ENCODE peak calls at places on chromosomes 1 and 21, in seven cellular contexts. W is GM23338, P is aorta, Q is tibial artery, A is NCI-H524, H is nephron progenitor cell, E is kidney glomerular epithelial cell. M is an unnamed sample.

GRCh38 chr1:163472267-163472666 is 150.5 kb downstream of the NUF2 start:
- DNase-seq in W (no peak), P (no peak), Q (no peak), A (peak), H (no peak), E (peak), M (no peak)

GRCh38 chr1:2308844-2309243 is 80.7 kb downstream of the SKI start:
- DNase-seq in W (no peak), P (no peak), Q (no peak), A (no peak), H (no peak), E (no peak), M (no peak)

GRCh38 chr1:214419650-214420049 is 131.8 kb downstream of the PTPN14 start:
- DNase-seq in W (peak), P (no peak), Q (no peak), A (no peak), H (no peak), E (no peak), M (no peak)

GRCh38 chr1:48750089-48750488 is 26.6 kb downstream of the BEND5 start:
- DNase-seq in W (no peak), P (no peak), Q (no peak), A (no peak), H (no peak), E (no peak), M (no peak)

GRCh38 chr1:68167211-68167610 is 65.1 kb downstream of the WLS start:
- DNase-seq in W (no peak), P (no peak), Q (no peak), A (no peak), H (no peak), E (no peak), M (no peak)

GRCh38 chr21:34574581-34574980 is 40.3 kb downstream of the RCAN1 start:
- DNase-seq in W (no peak), P (no peak), Q (no peak), A (peak), H (no peak), E (no peak), M (no peak)

GRCh38 chr1:41018039-41018438 is 3.5 kb downstream of the SLFNL1 start:
- DNase-seq in W (no peak), P (no peak), Q (no peak), A (no peak), H (no peak), E (no peak), M (no peak)

GRCh38 chr1:59595774-59596173 is 219.0 kb upstream of the HOOK1 start:
- DNase-seq in W (no peak), P (no peak), Q (no peak), A (no peak), H (no peak), E (no peak), M (no peak)

GRCh38 chr1:68145418-68146126 is 86.8 kb downstream of the WLS start:
- DNase-seq in W (no peak), P (no peak), Q (no peak), A (no peak), H (no peak), E (no peak), M (no peak)

GRCh38 chr1:221217029-221217428 is 337.8 kb downstream of the HLX start:
- DNase-seq in W (no peak), P (peak), Q (no peak), A (no peak), H (no peak), E (peak), M (peak)

GRCh38 chr1:177592624-177593023 is 377.2 kb downstream of the SEC16B start:
- DNase-seq in W (no peak), P (no peak), Q (no peak), A (no peak), H (no peak), E (no peak), M (no peak)

GRCh38 chr21:15667010-15667409 is 62.8 kb upstream of the USP25 start:
- DNase-seq in W (no peak), P (no peak), Q (no peak), A (no peak), H (no peak), E (peak), M (no peak)

GRCh38 chr21:27062441-27062840 is 95.6 kb upstream of the ADAMTS5 start:
- DNase-seq in W (no peak), P (no peak), Q (no peak), A (no peak), H (no peak), E (no peak), M (no peak)

GRCh38 chr1:81467433-81467832 is 333.3 kb upstream of the ADGRL2 start:
- DNase-seq in W (no peak), P (no peak), Q (no peak), A (no peak), H (no peak), E (no peak), M (no peak)

GRCh38 chr1:203043830-203044545 is 17.7 kb downstream of the PPFIA4 start:
- DNase-seq in W (no peak), P (no peak), Q (no peak), A (no peak), H (no peak), E (no peak), M (no peak)

GRCh38 chr1:162213281-162213909 is 143.9 kb downstream of the NOS1AP start:
- DNase-seq in W (peak), P (peak), Q (peak), A (no peak), H (no peak), E (peak), M (peak)

GRCh38 chr1:147723691-147724323 is 36.6 kb downstream of the GJA5 start:
- DNase-seq in W (peak), P (peak), Q (no peak), A (no peak), H (peak), E (peak), M (peak)

GRCh38 chr1:228279011-228279721 is 71.3 kb downstream of the OBSCN start:
- DNase-seq in W (no peak), P (no peak), Q (no peak), A (no peak), H (no peak), E (no peak), M (no peak)

GRCh38 chr1:81695741-81696140 is 105.0 kb upstream of the ADGRL2 start:
- DNase-seq in W (no peak), P (peak), Q (no peak), A (no peak), H (no peak), E (peak), M (no peak)

GRCh38 chr1:153929981-153930948 is 7.5 kb upstream of the GATAD2B start:
- DNase-seq in W (peak), P (no peak), Q (no peak), A (no peak), H (no peak), E (no peak), M (no peak)

GRCh38 chr1:78035121-78035520 is 10.6 kb upstream of the GIPC2 start:
- DNase-seq in W (no peak), P (no peak), Q (no peak), A (no peak), H (no peak), E (no peak), M (no peak)

M was measured in left ventricle myocardium inferior.